ENCODE peak calls at places on chromosomes 3 and 15, in six cellular contexts. S is tibial nerve, L is Panc1, D is Peyer's patch, H is PC-3, M is lower lobe of right lung. I is an unnamed sample. For H3K4me1, the result is how much of the 10 kb centered on the place peaks cover.

GRCh38 chr15:31993062-31993461 is 37.3 kb upstream of the CHRNA7 start:
- DNase-seq in D (no peak), S (no peak), L (no peak), M (no peak), H (no peak), I (no peak)

GRCh38 chr15:63263519-63263918 is 13.9 kb upstream of the APH1B start:
- DNase-seq in M (no peak), L (no peak), D (no peak), S (no peak), H (no peak), I (no peak)

GRCh38 chr3:162217603-162218002 is 721.0 kb downstream of the OTOL1 start:
- DNase-seq in M (no peak), H (peak), S (no peak), L (no peak), D (no peak), I (no peak)

GRCh38 chr3:149343951-149344350 is 10.5 kb upstream of the TM4SF18 start:
- DNase-seq in L (no peak), S (no peak), D (no peak), H (no peak), M (no peak), I (no peak)

GRCh38 chr15:79265167-79265566 is 17.4 kb upstream of the ANKRD34C start:
- DNase-seq in L (no peak), D (no peak), M (no peak), S (no peak), H (peak), I (no peak)

GRCh38 chr3:133377396-133377795 is 22.5 kb upstream of the BFSP2 start:
- DNase-seq in S (peak), M (no peak), L (no peak), H (peak), D (no peak), I (no peak)

GRCh38 chr15:56045068-56045748 is 51.8 kb upstream of the NEDD4 start:
- DNase-seq in H (peak), L (no peak), D (no peak), S (no peak), M (no peak), I (no peak)

GRCh38 chr3:182979719-182980191 is 583 bp downstream of the DCUN1D1 start:
- DNase-seq in H (peak), L (no peak), D (peak), S (peak), M (peak), I (no peak)

GRCh38 chr15:34621675-34622074 is 38.2 kb upstream of the GOLGA8B start:
- DNase-seq in H (peak), L (no peak), S (no peak), M (no peak), D (no peak), I (no peak)

GRCh38 chr3:126469479-126469878 is 6.2 kb downstream of the ZXDC start:
- DNase-seq in L (no peak), D (peak), H (no peak), M (peak), S (no peak), I (no peak)

GRCh38 chr3:187958432-187959003 is 195.4 kb upstream of the LPP start:
- DNase-seq in S (no peak), L (no peak), H (no peak), D (peak), M (no peak), I (no peak)

GRCh38 chr15:31325432-31325975 is 1.1 kb upstream of the KLF13 start:
- DNase-seq in S (peak), H (peak), D (peak), L (no peak), M (peak), I (peak)

GRCh38 chr15:44550256-44550655 is 13.3 kb downstream of the EIF3J start:
- DNase-seq in L (no peak), M (no peak), D (no peak), S (no peak), H (peak), I (no peak)

GRCh38 chr15:42728562-42728961 is 8.4 kb downstream of the CDAN1 start:
- DNase-seq in L (no peak), D (no peak), S (no peak), H (no peak), M (no peak), I (no peak)

GRCh38 chr15:66883322-66883911 is 181.4 kb downstream of the SMAD6 start:
- DNase-seq in L (peak), M (peak), H (peak), D (peak), S (peak), I (peak)

GRCh38 chr15:64651573-64652260 is 123.7 kb downstream of the RBPMS2 start:
- DNase-seq in M (no peak), S (no peak), H (peak), L (no peak), D (peak), I (no peak)

GRCh38 chr3:65342084-65342683 is 654.4 kb upstream of the ADAMTS9 start:
- DNase-seq in H (peak), D (peak), M (peak), L (peak), S (no peak), I (peak)
- TF ChIP-seq CTCF in H (peak), D (peak), M (peak), L (peak), S (no peak), I (no peak)

DNA sequence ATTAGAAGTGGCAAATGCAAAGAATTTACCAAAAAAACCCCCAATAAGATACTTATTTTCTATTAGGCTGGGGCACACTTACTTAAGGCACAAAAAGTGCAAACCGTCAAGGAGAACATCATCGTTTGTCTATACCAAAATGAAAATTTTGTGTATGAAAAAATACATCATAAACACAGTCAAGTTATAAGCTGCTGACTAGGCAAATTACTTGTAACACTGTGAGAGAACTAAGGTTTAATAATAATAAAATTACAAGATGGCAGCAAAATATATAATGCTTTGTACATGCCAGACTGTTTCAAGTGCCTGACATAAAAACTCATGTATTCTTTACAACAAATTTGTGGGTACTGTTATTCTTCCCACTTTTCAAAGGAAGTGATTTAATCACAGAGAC is 297.2 kb upstream of the CRBN start:
- DNase-seq in D (no peak), S (no peak), M (no peak), H (no peak), L (no peak), I (no peak)
- H3K4me1 ChIP-seq in D (under half), S (under half), M (under half), H (under half), L (under half), I (under half)

GRCh38 chr15:70491641-70492040 is 271.7 kb downstream of the UACA start:
- DNase-seq in S (no peak), D (no peak), M (no peak), H (no peak), L (no peak), I (no peak)
- H3K4me3 ChIP-seq in S (no peak), D (no peak), M (no peak), H (no peak), L (no peak), I (no peak)

DNA sequence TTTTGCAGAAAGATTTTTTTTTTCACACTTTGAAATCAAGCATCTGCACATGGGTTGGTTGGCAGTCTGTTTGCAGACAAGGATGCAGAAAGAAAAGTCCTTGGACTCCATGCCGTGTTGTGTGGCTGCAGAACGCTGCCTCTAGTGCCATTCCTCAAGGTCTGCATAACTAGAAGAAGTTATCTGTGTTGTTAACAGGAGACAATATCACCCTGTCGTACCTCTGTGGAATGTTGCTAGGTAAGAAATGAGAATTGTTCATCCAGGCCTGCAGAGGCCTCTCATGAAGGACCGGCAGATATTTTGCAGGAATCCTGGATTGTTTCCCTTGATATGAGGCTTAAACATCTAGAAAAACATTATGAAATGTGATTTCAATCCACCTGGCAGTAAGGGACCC is 58.5 kb upstream of the PPARG start:
- DNase-seq in M (no peak), D (no peak), H (peak), S (no peak), L (no peak), I (no peak)
- TF ChIP-seq CTCF in M (no peak), D (no peak), H (peak), S (no peak), L (no peak), I (no peak)

GRCh38 chr3:172069473-172069872 is 30.1 kb downstream of the FNDC3B start:
- DNase-seq in M (no peak), L (no peak), H (no peak), D (no peak), S (no peak), I (no peak)

GRCh38 chr3:172071780-172072179 is 32.4 kb downstream of the FNDC3B start:
- DNase-seq in L (no peak), S (no peak), D (no peak), M (no peak), H (no peak), I (no peak)

GRCh38 chr3:172068977-172069376 is 29.6 kb downstream of the FNDC3B start:
- DNase-seq in L (no peak), M (no peak), D (no peak), H (no peak), S (no peak), I (no peak)

GRCh38 chr3:172070799-172071198 is 31.4 kb downstream of the FNDC3B start:
- DNase-seq in D (no peak), L (no peak), M (no peak), S (no peak), H (no peak), I (no peak)

GRCh38 chr3:172070269-172070668 is 30.9 kb downstream of the FNDC3B start:
- DNase-seq in M (no peak), H (no peak), D (no peak), S (no peak), L (no peak), I (no peak)
- H3K4me1 ChIP-seq in M (half or more), H (under half), D (under half), S (under half), L (half or more), I (half or more)

DNA sequence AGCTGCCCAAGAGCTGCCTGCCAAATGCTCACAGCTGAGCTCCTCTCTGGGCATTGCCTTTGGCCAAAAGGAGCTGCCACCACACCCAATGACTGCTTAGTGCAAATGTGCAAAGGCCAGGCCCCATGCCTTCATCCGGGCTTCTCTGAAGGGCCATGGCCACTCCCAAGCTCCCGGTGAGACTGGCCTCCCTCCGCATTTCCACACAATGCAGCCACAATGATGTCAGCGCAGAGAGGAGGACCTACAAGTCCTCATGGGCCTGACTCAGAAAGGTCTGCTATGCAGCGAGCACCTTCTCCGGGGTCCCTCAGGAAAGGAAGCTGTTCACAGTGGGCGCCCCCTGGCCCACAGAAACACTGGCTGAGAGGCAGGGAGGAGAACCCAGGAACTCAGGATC is 12.7 kb downstream of the OXTR start:
- DNase-seq in D (no peak), H (no peak), S (no peak), L (no peak), M (no peak), I (no peak)
- H3K4me3 ChIP-seq in D (no peak), H (no peak), S (no peak), L (no peak), M (no peak), I (no peak)

DNA sequence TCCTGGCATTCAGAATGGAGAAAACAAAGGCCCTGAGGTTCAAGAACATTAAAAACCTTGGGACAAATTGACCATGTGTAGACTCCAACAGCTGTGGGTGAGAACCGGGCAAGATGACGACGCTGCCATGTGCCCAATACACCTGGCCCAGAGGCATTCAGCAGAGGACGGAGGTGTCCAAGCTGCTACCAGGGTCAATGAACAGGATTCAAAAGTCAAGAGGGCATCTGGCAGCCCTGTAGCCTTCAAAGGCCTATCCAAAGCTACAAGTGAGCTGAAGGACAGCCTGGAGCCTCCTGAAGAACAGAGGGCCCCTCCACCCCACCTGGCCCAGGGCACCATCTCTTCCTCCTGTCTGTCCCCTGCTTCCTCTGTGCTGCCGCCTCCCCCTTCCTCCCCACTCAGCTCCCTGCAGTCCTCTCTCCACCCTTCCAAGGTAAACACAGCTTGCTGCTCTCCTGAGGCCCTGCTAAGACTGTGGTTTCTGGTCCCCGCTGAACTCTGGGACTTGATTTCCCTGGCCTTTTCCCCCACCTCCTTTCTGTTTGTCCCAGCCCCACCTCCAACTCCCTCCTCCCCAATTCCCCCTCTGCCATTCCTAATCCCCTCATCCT is 57.5 kb downstream of the HMCES start:
- DNase-seq in L (no peak), M (no peak), H (no peak), S (no peak), D (no peak), I (no peak)
- TF ChIP-seq CTCF in L (no peak), M (no peak), H (no peak), S (no peak), D (no peak), I (no peak)

GRCh38 chr3:28343144-28343543 is 5.4 kb upstream of the ZCWPW2 start:
- DNase-seq in M (no peak), L (no peak), D (no peak), H (no peak), S (no peak), I (no peak)
- H3K4me1 ChIP-seq in M (half or more), L (under half), D (under half), H (under half), S (under half), I (under half)